ENCODE peak calls at places on chromosomes 5 and 9, in seven cellular contexts. L is cortex of kidney; Q is stimulated activated CD8-positive, alpha-beta memory T cell treated with anti-CD3 and anti-CD28 coated beads, Interleukin-15, amount 100 ng/mL, for 1 hour; B is foreskin fibroblast; Y is T1000; I is SHP77; V is Right ventricle myocardium superior. M is an unnamed sample.

GRCh38 chr5:67015577-67016290 is 180.9 kb downstream of the CD180 start:
- DNase-seq in L (no peak), Q (no peak), B (peak), Y (no peak), I (peak), V (no peak), M (peak)

GRCh38 chr9:71647094-71647591 is 121.2 kb downstream of the CEMIP2 start:
- DNase-seq in L (no peak), Q (no peak), B (peak), Y (peak), I (no peak), V (peak), M (peak)

GRCh38 chr5:102289251-102289899 is 6.7 kb downstream of the SLCO4C1 start:
- DNase-seq in L (no peak), Q (no peak), B (no peak), Y (no peak), I (no peak), V (no peak), M (no peak)

GRCh38 chr5:56543431-56544385 is 271.6 kb upstream of the MAP3K1 start:
- DNase-seq in L (no peak), Q (no peak), B (peak), Y (no peak), I (no peak), V (no peak), M (peak)

GRCh38 chr5:67059747-67060490 is 136.7 kb downstream of the CD180 start:
- DNase-seq in L (no peak), Q (no peak), B (peak), Y (no peak), I (no peak), V (no peak), M (peak)

GRCh38 chr5:59666709-59667108 is 226.8 kb downstream of the PDE4D start:
- DNase-seq in L (no peak), Q (no peak), B (no peak), Y (no peak), I (no peak), V (no peak), M (no peak)

GRCh38 chr9:87991151-87991870 is 17.0 kb upstream of the CDK20 start:
- DNase-seq in L (no peak), Q (no peak), B (no peak), Y (no peak), I (no peak), V (no peak), M (no peak)

GRCh38 chr9:69155341-69156030 is 18.6 kb upstream of the TJP2 start:
- DNase-seq in L (no peak), Q (no peak), B (no peak), Y (no peak), I (no peak), V (no peak), M (no peak)

GRCh38 chr5:59151162-59151889 is 568.5 kb downstream of the RAB3C start:
- DNase-seq in L (no peak), Q (no peak), B (no peak), Y (no peak), I (no peak), V (no peak), M (no peak)

GRCh38 chr5:31078931-31079330 is 114.6 kb upstream of the CDH6 start:
- DNase-seq in L (no peak), Q (no peak), B (no peak), Y (no peak), I (no peak), V (no peak), M (no peak)

GRCh38 chr5:176590035-176590729 is 19.8 kb downstream of the GPRIN1 start:
- DNase-seq in L (no peak), Q (no peak), B (no peak), Y (no peak), I (peak), V (no peak), M (no peak)

GRCh38 chr5:73948289-73948688 is 322.3 kb downstream of the ARHGEF28 start:
- DNase-seq in L (no peak), Q (no peak), B (peak), Y (no peak), I (no peak), V (no peak), M (no peak)

GRCh38 chr5:113480243-113480642 is 8.0 kb downstream of the MCC start:
- DNase-seq in L (no peak), Q (no peak), B (peak), Y (no peak), I (no peak), V (no peak), M (no peak)

GRCh38 chr9:2179557-2179956 is 164.4 kb downstream of the SMARCA2 start:
- DNase-seq in L (no peak), Q (no peak), B (no peak), Y (no peak), I (no peak), V (no peak), M (no peak)